ENCODE peak calls at places on chromosomes 1 and 21, in ten cellular contexts. One of them, this sample, is unnamed.

GRCh38 chr1:27519341-27520258 is 29.6 kb upstream of the WASF2 start:
- DNase-seq in GM23338: no peak
- DNase-seq in A549: no peak
- DNase-seq in lower lobe of right lung: no peak
- DNase-seq in left ventricle myocardium inferior: peak
- DNase-seq in heart right ventricle: no peak
- DNase-seq in PC-3: no peak
- DNase-seq in upper lobe of right lung: peak
- DNase-seq in NB4: no peak
- DNase-seq in right lobe of liver: peak
- DNase-seq in this sample: no peak

GRCh38 chr21:35358008-35358407 is 308.9 kb upstream of the RUNX1 start:
- DNase-seq in A549: no peak
- DNase-seq in GM23338: no peak
- DNase-seq in heart right ventricle: no peak
- DNase-seq in lower lobe of right lung: no peak
- DNase-seq in NB4: no peak
- DNase-seq in right lobe of liver: no peak
- DNase-seq in left ventricle myocardium inferior: no peak
- DNase-seq in upper lobe of right lung: no peak
- DNase-seq in PC-3: no peak
- DNase-seq in this sample: no peak

GRCh38 chr1:179823693-179824092 is 53.9 kb downstream of the TOR1AIP2 start:
- DNase-seq in NB4: no peak
- DNase-seq in upper lobe of right lung: no peak
- DNase-seq in left ventricle myocardium inferior: no peak
- DNase-seq in right lobe of liver: no peak
- DNase-seq in heart right ventricle: no peak
- DNase-seq in A549: no peak
- DNase-seq in PC-3: no peak
- DNase-seq in lower lobe of right lung: no peak
- DNase-seq in GM23338: no peak
- DNase-seq in this sample: peak

GRCh38 chr1:77540501-77541161 is 141.8 kb downstream of the ZZZ3 start:
- DNase-seq in lower lobe of right lung: no peak
- DNase-seq in left ventricle myocardium inferior: no peak
- DNase-seq in upper lobe of right lung: no peak
- DNase-seq in GM23338: no peak
- DNase-seq in right lobe of liver: no peak
- DNase-seq in A549: no peak
- DNase-seq in PC-3: peak
- DNase-seq in heart right ventricle: no peak
- DNase-seq in NB4: peak
- DNase-seq in this sample: no peak

GRCh38 chr1:28417441-28418277 is 48.1 kb downstream of the PHACTR4 start:
- DNase-seq in upper lobe of right lung: no peak
- DNase-seq in GM23338: no peak
- DNase-seq in A549: peak
- DNase-seq in PC-3: peak
- DNase-seq in heart right ventricle: no peak
- DNase-seq in NB4: peak
- DNase-seq in right lobe of liver: no peak
- DNase-seq in left ventricle myocardium inferior: no peak
- DNase-seq in lower lobe of right lung: no peak
- DNase-seq in this sample: no peak

GRCh38 chr1:228313536-228314277 is 92.9 kb downstream of the TRIM11 start:
- DNase-seq in PC-3: no peak
- DNase-seq in upper lobe of right lung: peak
- DNase-seq in right lobe of liver: no peak
- DNase-seq in heart right ventricle: no peak
- DNase-seq in lower lobe of right lung: peak
- DNase-seq in A549: no peak
- DNase-seq in left ventricle myocardium inferior: no peak
- DNase-seq in GM23338: no peak
- DNase-seq in NB4: no peak
- DNase-seq in this sample: peak

GRCh38 chr1:52554267-52554640 is 1.4 kb upstream of the TUT4 start:
- DNase-seq in NB4: no peak
- DNase-seq in right lobe of liver: no peak
- DNase-seq in GM23338: no peak
- DNase-seq in left ventricle myocardium inferior: no peak
- DNase-seq in upper lobe of right lung: no peak
- DNase-seq in PC-3: no peak
- DNase-seq in heart right ventricle: no peak
- DNase-seq in lower lobe of right lung: no peak
- DNase-seq in A549: no peak
- DNase-seq in this sample: no peak

GRCh38 chr1:59083946-59084865 is 212.7 kb upstream of the FGGY start:
- DNase-seq in PC-3: peak
- DNase-seq in lower lobe of right lung: no peak
- DNase-seq in right lobe of liver: no peak
- DNase-seq in left ventricle myocardium inferior: no peak
- DNase-seq in A549: no peak
- DNase-seq in heart right ventricle: peak
- DNase-seq in GM23338: peak
- DNase-seq in upper lobe of right lung: no peak
- DNase-seq in NB4: no peak
- DNase-seq in this sample: no peak

GRCh38 chr1:44640178-44640865 is 34.0 kb downstream of the TMEM53 start:
- DNase-seq in NB4: no peak
- DNase-seq in PC-3: no peak
- DNase-seq in A549: no peak
- DNase-seq in left ventricle myocardium inferior: peak
- DNase-seq in upper lobe of right lung: no peak
- DNase-seq in right lobe of liver: no peak
- DNase-seq in GM23338: peak
- DNase-seq in lower lobe of right lung: no peak
- DNase-seq in heart right ventricle: peak
- DNase-seq in this sample: no peak

GRCh38 chr1:201361652-201362504 is 15.6 kb downstream of the TNNT2 start:
- DNase-seq in A549: peak
- DNase-seq in PC-3: peak
- DNase-seq in right lobe of liver: peak
- DNase-seq in heart right ventricle: no peak
- DNase-seq in upper lobe of right lung: peak
- DNase-seq in lower lobe of right lung: peak
- DNase-seq in GM23338: peak
- DNase-seq in left ventricle myocardium inferior: peak
- DNase-seq in NB4: peak
- DNase-seq in this sample: peak

GRCh38 chr1:44010935-44011610 is 19.7 kb downstream of the CCDC24 start:
- DNase-seq in left ventricle myocardium inferior: no peak
- DNase-seq in PC-3: no peak
- DNase-seq in NB4: no peak
- DNase-seq in heart right ventricle: no peak
- DNase-seq in GM23338: no peak
- DNase-seq in upper lobe of right lung: no peak
- DNase-seq in lower lobe of right lung: no peak
- DNase-seq in A549: no peak
- DNase-seq in right lobe of liver: no peak
- DNase-seq in this sample: no peak

GRCh38 chr1:205920861-205921558 is 22.2 kb downstream of the SLC26A9 start:
- DNase-seq in right lobe of liver: no peak
- DNase-seq in heart right ventricle: no peak
- DNase-seq in GM23338: no peak
- DNase-seq in A549: no peak
- DNase-seq in upper lobe of right lung: no peak
- DNase-seq in lower lobe of right lung: no peak
- DNase-seq in left ventricle myocardium inferior: no peak
- DNase-seq in NB4: no peak
- DNase-seq in PC-3: no peak
- DNase-seq in this sample: no peak

GRCh38 chr1:62325696-62326095 is 6.5 kb upstream of the KANK4 start:
- DNase-seq in lower lobe of right lung: no peak
- DNase-seq in GM23338: no peak
- DNase-seq in PC-3: peak
- DNase-seq in right lobe of liver: no peak
- DNase-seq in heart right ventricle: no peak
- DNase-seq in NB4: no peak
- DNase-seq in upper lobe of right lung: no peak
- DNase-seq in A549: no peak
- DNase-seq in left ventricle myocardium inferior: no peak
- DNase-seq in this sample: no peak

DNA sequence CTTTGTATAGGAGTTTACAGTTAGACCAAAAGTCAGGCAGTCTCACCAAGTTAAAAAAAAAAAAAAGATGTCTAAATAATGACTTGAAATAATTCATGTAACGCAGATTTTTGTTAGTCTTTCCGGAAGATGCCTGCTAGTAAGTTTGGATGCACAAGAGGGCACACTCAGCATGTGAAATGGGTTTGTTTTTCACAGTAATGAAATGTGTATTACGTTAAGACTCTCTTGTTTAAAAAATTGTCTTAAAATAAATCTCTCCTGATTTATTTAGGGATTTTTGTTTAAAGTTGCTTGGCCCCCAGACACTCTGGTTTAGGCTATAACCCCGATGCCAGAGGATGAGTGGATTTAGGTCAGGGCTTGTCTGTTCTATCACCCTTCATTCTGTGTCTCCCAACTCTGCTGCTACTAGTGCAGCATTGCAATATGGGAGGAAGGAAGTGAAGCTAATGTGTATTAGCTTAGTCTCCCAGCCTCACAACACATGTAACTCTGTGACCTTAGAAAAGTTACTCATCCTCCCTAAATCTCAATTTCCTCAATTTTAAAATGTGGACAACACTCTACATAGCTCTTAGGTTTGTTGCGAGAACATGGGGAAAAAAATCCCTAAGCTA is 25.7 kb downstream of the CTH start:
- DNase-seq in PC-3: peak
- DNase-seq in A549: no peak
- DNase-seq in lower lobe of right lung: no peak
- DNase-seq in heart right ventricle: peak
- DNase-seq in NB4: peak
- DNase-seq in right lobe of liver: no peak
- DNase-seq in left ventricle myocardium inferior: no peak
- DNase-seq in upper lobe of right lung: no peak
- DNase-seq in GM23338: no peak
- DNase-seq in this sample: no peak
- TF ChIP-seq CTCF in PC-3: peak
- TF ChIP-seq CTCF in A549: no peak
- TF ChIP-seq CTCF in lower lobe of right lung: peak
- TF ChIP-seq CTCF in heart right ventricle: peak
- TF ChIP-seq CTCF in NB4: no peak
- TF ChIP-seq CTCF in right lobe of liver: peak
- TF ChIP-seq CTCF in left ventricle myocardium inferior: peak
- TF ChIP-seq CTCF in upper lobe of right lung: peak
- TF ChIP-seq CTCF in GM23338: peak
- TF ChIP-seq CTCF in this sample: peak

GRCh38 chr1:89043940-89044339 is 21.1 kb downstream of the GBP1 start:
- DNase-seq in NB4: no peak
- DNase-seq in left ventricle myocardium inferior: no peak
- DNase-seq in right lobe of liver: no peak
- DNase-seq in upper lobe of right lung: no peak
- DNase-seq in lower lobe of right lung: no peak
- DNase-seq in heart right ventricle: no peak
- DNase-seq in GM23338: no peak
- DNase-seq in A549: no peak
- DNase-seq in PC-3: no peak
- DNase-seq in this sample: no peak
- TF ChIP-seq CTCF in NB4: no peak
- TF ChIP-seq CTCF in left ventricle myocardium inferior: no peak
- TF ChIP-seq CTCF in right lobe of liver: no peak
- TF ChIP-seq CTCF in upper lobe of right lung: no peak
- TF ChIP-seq CTCF in lower lobe of right lung: no peak
- TF ChIP-seq CTCF in heart right ventricle: no peak
- TF ChIP-seq CTCF in GM23338: no peak
- TF ChIP-seq CTCF in A549: no peak
- TF ChIP-seq CTCF in PC-3: no peak
- TF ChIP-seq CTCF in this sample: no peak

DNA sequence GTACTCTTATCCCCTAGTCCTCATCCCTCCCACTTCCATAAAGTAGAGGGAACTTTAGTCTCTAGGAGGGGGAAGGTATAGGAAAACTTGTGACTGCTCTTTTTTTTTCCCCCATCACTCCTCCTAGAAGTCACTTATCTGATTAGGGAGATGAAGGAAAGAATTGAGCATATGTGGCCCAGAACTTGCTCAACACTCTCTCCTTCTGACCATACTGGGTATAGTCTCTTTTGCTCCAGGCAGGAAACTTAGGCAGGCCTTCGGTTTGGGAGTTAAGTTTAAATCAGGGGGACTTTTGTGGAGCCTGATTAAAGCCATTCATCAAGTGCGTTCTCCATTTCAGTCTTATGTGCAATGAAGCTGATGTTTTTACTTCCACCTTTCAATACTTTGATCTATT is 5.8 kb downstream of the UBE2U start:
- DNase-seq in upper lobe of right lung: no peak
- DNase-seq in A549: no peak
- DNase-seq in heart right ventricle: no peak
- DNase-seq in GM23338: peak
- DNase-seq in PC-3: no peak
- DNase-seq in NB4: no peak
- DNase-seq in lower lobe of right lung: no peak
- DNase-seq in left ventricle myocardium inferior: no peak
- DNase-seq in right lobe of liver: no peak
- DNase-seq in this sample: no peak
- TF ChIP-seq CTCF in upper lobe of right lung: no peak
- TF ChIP-seq CTCF in A549: no peak
- TF ChIP-seq CTCF in heart right ventricle: no peak
- TF ChIP-seq CTCF in GM23338: peak
- TF ChIP-seq CTCF in PC-3: no peak
- TF ChIP-seq CTCF in NB4: no peak
- TF ChIP-seq CTCF in lower lobe of right lung: no peak
- TF ChIP-seq CTCF in left ventricle myocardium inferior: no peak
- TF ChIP-seq CTCF in right lobe of liver: no peak
- TF ChIP-seq CTCF in this sample: peak

GRCh38 chr1:223235091-223235490 is 92.0 kb upstream of the TLR5 start:
- DNase-seq in GM23338: no peak
- DNase-seq in A549: no peak
- DNase-seq in left ventricle myocardium inferior: no peak
- DNase-seq in NB4: no peak
- DNase-seq in upper lobe of right lung: no peak
- DNase-seq in PC-3: no peak
- DNase-seq in lower lobe of right lung: no peak
- DNase-seq in right lobe of liver: no peak
- DNase-seq in heart right ventricle: no peak
- DNase-seq in this sample: no peak

GRCh38 chr1:223233019-223233409 is 90.0 kb upstream of the TLR5 start:
- DNase-seq in GM23338: no peak
- DNase-seq in PC-3: no peak
- DNase-seq in lower lobe of right lung: no peak
- DNase-seq in upper lobe of right lung: no peak
- DNase-seq in NB4: no peak
- DNase-seq in left ventricle myocardium inferior: no peak
- DNase-seq in right lobe of liver: no peak
- DNase-seq in A549: no peak
- DNase-seq in heart right ventricle: no peak
- DNase-seq in this sample: no peak

GRCh38 chr1:223234534-223234933 is 91.5 kb upstream of the TLR5 start:
- DNase-seq in NB4: no peak
- DNase-seq in heart right ventricle: no peak
- DNase-seq in lower lobe of right lung: no peak
- DNase-seq in left ventricle myocardium inferior: no peak
- DNase-seq in A549: no peak
- DNase-seq in upper lobe of right lung: no peak
- DNase-seq in PC-3: no peak
- DNase-seq in GM23338: no peak
- DNase-seq in right lobe of liver: no peak
- DNase-seq in this sample: no peak

GRCh38 chr1:223234164-223234501 is 91.1 kb upstream of the TLR5 start:
- DNase-seq in PC-3: no peak
- DNase-seq in heart right ventricle: no peak
- DNase-seq in GM23338: no peak
- DNase-seq in lower lobe of right lung: no peak
- DNase-seq in A549: no peak
- DNase-seq in upper lobe of right lung: no peak
- DNase-seq in right lobe of liver: no peak
- DNase-seq in NB4: no peak
- DNase-seq in left ventricle myocardium inferior: no peak
- DNase-seq in this sample: no peak

GRCh38 chr1:223233410-223234163 is 90.5 kb upstream of the TLR5 start:
- DNase-seq in PC-3: peak
- DNase-seq in A549: peak
- DNase-seq in heart right ventricle: peak
- DNase-seq in GM23338: no peak
- DNase-seq in NB4: no peak
- DNase-seq in upper lobe of right lung: no peak
- DNase-seq in lower lobe of right lung: no peak
- DNase-seq in left ventricle myocardium inferior: no peak
- DNase-seq in right lobe of liver: no peak
- DNase-seq in this sample: no peak
- TF ChIP-seq CTCF in PC-3: no peak
- TF ChIP-seq CTCF in A549: no peak
- TF ChIP-seq CTCF in heart right ventricle: no peak
- TF ChIP-seq CTCF in GM23338: no peak
- TF ChIP-seq CTCF in NB4: no peak
- TF ChIP-seq CTCF in upper lobe of right lung: no peak
- TF ChIP-seq CTCF in lower lobe of right lung: no peak
- TF ChIP-seq CTCF in left ventricle myocardium inferior: no peak
- TF ChIP-seq CTCF in right lobe of liver: no peak
- TF ChIP-seq CTCF in this sample: no peak

This sample was measured in chondrocyte.